ENCODE peak calls at places on chromosomes 13 and 19, in nine cellular contexts. V is stimulated activated CD4-positive, alpha-beta T cell treated with anti-CD3 and anti-CD28 coated beads, Interleukin-1b, Interleukin-23, amount 100 ng/mL, for 24 hours; F is anterior cingulate cortex; T is T-helper 1 cell; W is neuronal stem cell; P is lung; H is dorsolateral prefrontal cortex; K is A172; Y is endothelial cell of umbilical vein. C is an unnamed sample.
A peak's percentile ranks its signal among the peaks of the same experiment; 100 is the strongest.

GRCh38 chr13:31588331-31588730 is 151.0 kb upstream of the RXFP2 start:
- DNase-seq in W (no peak), T (no peak), K (no peak), P (no peak), H (no peak), F (no peak), Y (no peak), V (no peak), C (no peak)

GRCh38 chr13:102599451-102600012 is 2.7 kb downstream of the TPP2 start:
- DNase-seq in H (no peak), W (no peak), T (no peak), F (no peak), V (no peak), K (no peak), P (no peak), Y (no peak), C (no peak)

GRCh38 chr19:55485439-55486011 is 537 bp downstream of the NAT14 start:
- DNase-seq in W (no peak), K (no peak), Y (no peak), V (no peak), P (no peak), T (no peak), F (no peak), H (no peak), C (no peak)

GRCh38 chr19:33436360-33437345 is 63.1 kb downstream of the CEBPG start:
- DNase-seq in K (no peak), W (no peak), V (no peak), F (no peak), H (no peak), P (no peak), T (no peak), Y (no peak), C (no peak)

GRCh38 chr19:18205180-18205915 is 1.5 kb upstream of the RAB3A start:
- DNase-seq in V (no peak), W (no peak), F (peak; percentile 71), T (no peak), P (peak; percentile 66), K (peak; percentile 55), Y (peak; percentile 72), H (peak; percentile 84), C (peak; percentile 80)

GRCh38 chr13:108214511-108215383 is 589 bp downstream of the LIG4 start:
- DNase-seq in H (peak; percentile 20), W (no peak), Y (no peak), F (no peak), T (no peak), P (no peak), K (no peak), V (no peak), C (peak; percentile 9)

GRCh38 chr19:40317338-40317737 is 30.9 kb downstream of the C19orf47 start:
- DNase-seq in T (no peak), Y (no peak), W (no peak), V (no peak), P (no peak), K (no peak), F (no peak), H (no peak), C (no peak)

GRCh38 chr19:38946229-38947010 is 15.7 kb downstream of the MRPS12 start:
- DNase-seq in T (no peak), F (no peak), K (peak; percentile 20), H (no peak), P (no peak), V (no peak), W (no peak), Y (no peak), C (no peak)

GRCh38 chr13:71864981-71865857 is 1.8 kb downstream of the DACH1 start:
- DNase-seq in W (no peak), F (no peak), T (no peak), H (no peak), K (no peak), P (peak; percentile 32), Y (peak; percentile 37), V (no peak), C (peak; percentile 4)

C was measured in GM03348.